ENCODE peak calls at places on chromosomes 16 and 17, in six cellular contexts. T, P, Q, X, C and Y are unnamed samples. For H3K9me2, the result is how much of the 10 kb centered on the place peaks cover.

GRCh38 chr16:87704754-87705353 is 60.9 kb downstream of the KLHDC4 start:
- DNase-seq in T (no peak), P (no peak), Q (no peak), X (no peak), C (no peak), Y (no peak)

GRCh38 chr17:39104046-39104445 is 47.4 kb downstream of the PLXDC1 start:
- DNase-seq in T (no peak), P (no peak), Q (no peak), X (no peak), C (peak), Y (no peak)

GRCh38 chr17:12523244-12523643 is 142.4 kb upstream of the MYOCD start:
- DNase-seq in T (no peak), P (no peak), Q (no peak), X (no peak), C (no peak), Y (no peak)

GRCh38 chr17:236641-237405 is 55.4 kb upstream of the DOC2B start:
- DNase-seq in T (no peak), P (no peak), Q (no peak), X (no peak), C (no peak), Y (no peak)

GRCh38 chr17:1122681-1123396 is 56.9 kb downstream of the ABR start:
- DNase-seq in T (peak), P (peak), Q (peak), X (peak), C (peak), Y (peak)

GRCh38 chr16:648071-648785 is 937 bp upstream of the WDR90 start:
- DNase-seq in T (no peak), P (no peak), Q (peak), X (peak), C (peak), Y (peak)

GRCh38 chr16:72942021-72942420 is 105.9 kb downstream of the ZFHX3 start:
- DNase-seq in T (no peak), P (no peak), Q (no peak), X (no peak), C (no peak), Y (no peak)

GRCh38 chr17:79836952-79837887 is 2.0 kb downstream of the CBX4 start:
- DNase-seq in T (peak), P (peak), Q (peak), X (peak), C (peak), Y (peak)

GRCh38 chr16:84947022-84947421 is 64.3 kb downstream of the ZDHHC7 start:
- DNase-seq in T (no peak), P (no peak), Q (no peak), X (no peak), C (no peak), Y (no peak)

GRCh38 chr16:31107465-31107867 is 720 bp upstream of the BCKDK start:
- DNase-seq in T (no peak), P (no peak), Q (no peak), X (peak), C (no peak), Y (no peak)

GRCh38 chr17:30376621-30377452 is 1.9 kb upstream of the CPD start:
- DNase-seq in T (no peak), P (peak), Q (no peak), X (peak), C (peak), Y (no peak)

GRCh38 chr17:45969726-45970125 is 29.3 kb upstream of the STH start:
- DNase-seq in T (no peak), P (no peak), Q (no peak), X (no peak), C (no peak), Y (no peak)

GRCh38 chr17:1227917-1228751 is 42.1 kb upstream of the BHLHA9 start:
- DNase-seq in T (no peak), P (no peak), Q (no peak), X (no peak), C (peak), Y (peak)

GRCh38 chr16:1102921-1103648 is 7.0 kb upstream of the C1QTNF8 start:
- DNase-seq in T (no peak), P (peak), Q (peak), X (peak), C (peak), Y (peak)

GRCh38 chr16:84982434-84982833 is 28.9 kb downstream of the ZDHHC7 start:
- DNase-seq in T (no peak), P (no peak), Q (no peak), X (no peak), C (no peak), Y (no peak)

GRCh38 chr17:28427372-28427771 is 21.4 kb upstream of the SLC46A1 start:
- DNase-seq in T (no peak), P (no peak), Q (no peak), X (no peak), C (peak), Y (no peak)

GRCh38 chr17:81952792-81953228 is 5.8 kb upstream of the MYADML2 start:
- DNase-seq in T (no peak), P (no peak), Q (no peak), X (no peak), C (no peak), Y (no peak)

GRCh38 chr16:11211977-11212818 is 43.8 kb downstream of the SOCS1 start:
- DNase-seq in T (no peak), P (no peak), Q (peak), X (no peak), C (no peak), Y (no peak)

GRCh38 chr16:83615981-83616380 is 191.8 kb upstream of the HSBP1 start:
- DNase-seq in T (no peak), P (no peak), Q (no peak), X (no peak), C (peak), Y (no peak)

GRCh38 chr17:69802045-69802740 is 272.8 kb upstream of the KCNJ16 start:
- DNase-seq in T (no peak), P (no peak), Q (no peak), X (no peak), C (no peak), Y (peak)

GRCh38 chr17:21613071-21613429 is 79.3 kb upstream of the KCNJ18 start:
- DNase-seq in T (no peak), P (no peak), Q (no peak), X (no peak), C (no peak), Y (no peak)

GRCh38 chr16:72189865-72190371 is 18.0 kb upstream of the PMFBP1 start:
- DNase-seq in T (no peak), P (peak), Q (no peak), X (no peak), C (peak), Y (no peak)

GRCh38 chr17:83176272-83176955 is 97.0 kb downstream of the METRNL start:
- DNase-seq in T (no peak), P (no peak), Q (no peak), X (no peak), C (no peak), Y (no peak)

GRCh38 chr16:70250748-70251650 is 741 bp downstream of the EXOSC6 start:
- DNase-seq in T (no peak), P (peak), Q (peak), X (peak), C (peak), Y (peak)

GRCh38 chr17:55783684-55784245 is 32.9 kb downstream of the PCTP start:
- DNase-seq in T (no peak), P (no peak), Q (peak), X (no peak), C (peak), Y (no peak)

GRCh38 chr17:46159686-46160085 is 33.5 kb downstream of the KANSL1 start:
- DNase-seq in T (no peak), P (no peak), Q (no peak), X (no peak), C (peak), Y (no peak)

GRCh38 chr16:9901-10665 is 43.3 kb downstream of the POLR3K start:
- DNase-seq in T (no peak), P (peak), Q (no peak), X (no peak), C (peak), Y (no peak)

GRCh38 chr16:67481561-67482259 is 753 bp upstream of the ATP6V0D1 start:
- DNase-seq in T (no peak), P (no peak), Q (peak), X (peak), C (peak), Y (peak)

GRCh38 chr16:70789231-70789926 is 11.6 kb downstream of the VAC14 start:
- DNase-seq in T (no peak), P (no peak), Q (peak), X (no peak), C (peak), Y (no peak)

GRCh38 chr16:53043986-53044571 is 8.6 kb downstream of the CHD9NB start:
- DNase-seq in T (no peak), P (no peak), Q (no peak), X (no peak), C (no peak), Y (peak)

GRCh38 chr17:40355123-40355803 is 9.3 kb downstream of the GJD3 start:
- DNase-seq in T (no peak), P (peak), Q (peak), X (no peak), C (peak), Y (peak)

GRCh38 chr16:4303973-4304372 is 11.9 kb upstream of the GLIS2 start:
- DNase-seq in T (no peak), P (no peak), Q (peak), X (no peak), C (no peak), Y (no peak)

GRCh38 chr16:73126453-73126853 is 78.5 kb upstream of the ZFHX3 start:
- DNase-seq in T (no peak), P (no peak), Q (no peak), X (no peak), C (peak), Y (no peak)

GRCh38 chr17:80254396-80255241 is 6.0 kb upstream of the RNF213 start:
- DNase-seq in T (peak), P (peak), Q (peak), X (peak), C (peak), Y (no peak)

GRCh38 chr17:3963214-3964201 is 729 bp downstream of the ATP2A3 start:
- DNase-seq in T (no peak), P (no peak), Q (peak), X (peak), C (no peak), Y (peak)

GRCh38 chr17:56602292-56603130 is 9.0 kb downstream of the NOG start:
- DNase-seq in T (no peak), P (no peak), Q (no peak), X (no peak), C (no peak), Y (no peak)

GRCh38 chr17:44971776-44972483 is 3.8 kb upstream of the C1QL1 start:
- DNase-seq in T (no peak), P (no peak), Q (no peak), X (no peak), C (peak), Y (no peak)

GRCh38 chr16:9469512-9469911 is 378.1 kb downstream of the HAPSTR1 start:
- DNase-seq in T (no peak), P (no peak), Q (no peak), X (no peak), C (peak), Y (no peak)

GRCh38 chr17:39709998-39710964 is 10.4 kb downstream of the ERBB2 start:
- DNase-seq in T (no peak), P (no peak), Q (no peak), X (no peak), C (no peak), Y (no peak)

DNA sequence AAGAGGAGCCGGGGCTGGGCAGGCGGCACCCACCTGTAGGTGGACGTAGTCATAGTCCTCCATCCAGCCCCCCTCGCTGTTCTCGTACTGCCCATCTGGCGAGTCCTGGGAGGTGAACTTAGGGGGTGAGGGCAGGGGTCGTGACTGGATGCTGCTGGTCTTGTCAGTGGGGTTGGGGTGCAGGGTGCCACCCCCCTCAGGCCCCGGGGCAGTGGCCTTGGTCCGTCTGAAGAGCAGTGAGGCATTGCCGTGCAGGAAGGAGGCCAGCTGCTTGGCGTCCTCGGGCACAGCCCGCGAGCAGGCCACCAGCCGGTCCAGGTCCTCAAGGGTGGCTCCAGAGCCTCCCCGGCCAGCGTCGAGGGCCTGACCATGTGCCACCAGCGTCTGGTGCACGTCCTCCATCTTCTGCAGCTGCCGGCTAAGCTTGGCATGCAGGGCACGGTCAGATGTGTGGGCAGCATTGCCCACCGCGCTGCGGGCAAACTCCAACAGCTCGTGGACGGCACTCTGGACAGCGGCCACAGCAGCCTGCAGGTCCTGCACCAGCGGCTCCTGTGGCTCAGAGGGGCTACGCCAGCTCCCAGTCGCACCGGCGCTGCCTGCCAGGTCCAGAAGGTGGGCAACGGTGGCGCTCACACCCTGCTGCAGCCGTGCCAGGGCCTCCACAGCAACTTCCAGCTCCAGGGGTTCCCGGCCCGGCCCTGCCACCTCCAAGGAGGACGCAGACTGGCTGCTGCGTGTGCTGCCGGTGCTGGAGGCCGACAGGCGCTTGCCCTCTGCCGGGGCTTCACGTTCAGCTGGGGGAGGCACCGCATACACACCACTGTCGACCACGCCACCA is 16.3 kb downstream of the CTRB1 start:
- DNase-seq in T (no peak), P (no peak), Q (no peak), X (no peak), C (no peak), Y (no peak)
- H3K9me2 ChIP-seq in T (under half), P (under half), Q (under half), X (under half), C (under half), Y (under half)

GRCh38 chr17:16910341-16910740 is 61.6 kb downstream of the TNFRSF13B start:
- DNase-seq in T (no peak), P (no peak), Q (no peak), X (no peak), C (no peak), Y (peak)
- H3K4me2 ChIP-seq in T (no peak), P (no peak), Q (no peak), X (no peak), C (no peak), Y (no peak)

DNA sequence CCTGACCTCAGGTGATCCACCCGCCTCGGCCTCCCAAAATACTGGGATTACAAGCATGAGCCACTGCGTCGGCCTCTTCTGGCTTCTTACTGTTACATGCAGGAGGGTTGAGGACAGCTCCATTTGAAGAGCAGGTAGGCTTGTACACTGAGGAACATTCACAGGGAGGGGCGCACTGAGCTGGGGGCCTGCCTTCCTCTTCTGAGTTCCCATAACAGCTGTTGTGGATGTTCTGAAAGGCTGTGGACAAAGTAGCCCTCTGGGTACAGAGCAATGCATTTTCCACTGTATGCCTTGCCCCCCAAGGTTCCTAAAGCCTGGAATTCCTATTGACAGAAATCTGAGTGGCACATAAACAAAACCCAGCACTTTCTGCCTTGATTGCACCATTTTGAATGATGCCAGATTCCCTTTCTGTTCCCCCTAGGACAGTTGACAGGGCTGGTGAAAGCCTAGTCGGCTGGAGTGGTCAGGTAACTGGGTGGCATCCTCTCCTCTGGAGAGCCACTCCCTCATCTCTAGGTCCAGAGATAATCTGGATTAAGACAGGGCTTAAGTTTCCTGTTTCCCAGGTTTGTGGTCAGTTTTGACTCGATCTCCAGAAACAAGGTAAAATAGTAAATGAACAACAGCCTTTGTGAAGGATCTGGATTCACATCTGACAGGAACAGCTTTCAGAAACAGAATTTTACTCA is 1.4 kb upstream of the CDK5R1 start:
- DNase-seq in T (no peak), P (peak), Q (no peak), X (no peak), C (no peak), Y (no peak)
- H3K9ac ChIP-seq in T (peak), P (no peak), Q (no peak), X (no peak), C (peak), Y (no peak)

GRCh38 chr16:89365044-89365467 is 125.3 kb downstream of the ANKRD11 start:
- DNase-seq in T (no peak), P (peak), Q (peak), X (no peak), C (peak), Y (no peak)
- H3K9me2 ChIP-seq in T (under half), P (under half), Q (under half), X (under half), C (under half), Y (under half)

DNA sequence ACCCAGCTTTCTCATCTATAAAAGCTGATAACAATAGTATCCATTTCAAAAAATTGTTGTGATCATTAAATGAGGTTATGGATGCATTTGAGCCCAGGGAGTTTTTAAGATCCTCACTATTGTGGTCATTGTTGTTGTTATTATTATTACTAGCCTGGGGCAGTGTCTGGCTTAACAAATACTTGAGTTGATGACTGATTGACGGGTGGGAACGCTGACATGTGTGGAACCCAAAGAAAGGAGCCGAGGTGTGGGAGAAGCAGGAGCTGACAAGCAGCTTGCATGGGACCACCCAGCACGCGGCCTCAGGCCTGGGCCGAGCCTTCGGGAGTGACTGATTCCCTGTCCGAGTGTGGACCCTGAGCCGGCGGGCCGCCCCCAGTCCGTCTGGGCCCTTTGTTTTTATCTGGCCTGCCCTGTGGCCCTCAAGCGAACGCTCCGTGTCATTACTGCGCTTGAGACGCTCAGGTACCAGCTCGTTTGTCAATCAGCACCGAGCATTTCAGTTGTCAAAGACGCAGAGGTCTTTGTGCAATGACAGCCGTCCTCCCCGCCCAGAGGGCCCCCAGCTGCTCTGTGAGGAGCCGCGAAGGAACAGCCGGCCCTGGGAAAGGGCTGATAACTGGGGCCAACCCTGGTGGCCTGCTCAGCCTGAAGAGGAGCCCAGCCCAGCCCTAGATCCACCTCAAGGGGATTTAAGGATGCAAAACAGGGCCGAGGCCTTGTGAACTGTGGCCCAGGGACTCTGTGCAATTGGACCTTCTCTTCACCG is 132.9 kb upstream of the FOXF1 start:
- DNase-seq in T (no peak), P (no peak), Q (no peak), X (no peak), C (no peak), Y (no peak)
- H3K4me2 ChIP-seq in T (no peak), P (no peak), Q (no peak), X (no peak), C (no peak), Y (no peak)

GRCh38 chr16:22386976-22387375 is 12.6 kb upstream of the CDR2 start:
- DNase-seq in T (no peak), P (peak), Q (no peak), X (no peak), C (peak), Y (no peak)
- H3K9ac ChIP-seq in T (no peak), P (no peak), Q (no peak), X (no peak), C (no peak), Y (no peak)

GRCh38 chr17:49111934-49112333 is 20.6 kb upstream of the B4GALNT2 start:
- DNase-seq in T (no peak), P (peak), Q (no peak), X (no peak), C (no peak), Y (no peak)
- H3K9me2 ChIP-seq in T (under half), P (under half), Q (under half), X (under half), C (under half), Y (under half)

DNA sequence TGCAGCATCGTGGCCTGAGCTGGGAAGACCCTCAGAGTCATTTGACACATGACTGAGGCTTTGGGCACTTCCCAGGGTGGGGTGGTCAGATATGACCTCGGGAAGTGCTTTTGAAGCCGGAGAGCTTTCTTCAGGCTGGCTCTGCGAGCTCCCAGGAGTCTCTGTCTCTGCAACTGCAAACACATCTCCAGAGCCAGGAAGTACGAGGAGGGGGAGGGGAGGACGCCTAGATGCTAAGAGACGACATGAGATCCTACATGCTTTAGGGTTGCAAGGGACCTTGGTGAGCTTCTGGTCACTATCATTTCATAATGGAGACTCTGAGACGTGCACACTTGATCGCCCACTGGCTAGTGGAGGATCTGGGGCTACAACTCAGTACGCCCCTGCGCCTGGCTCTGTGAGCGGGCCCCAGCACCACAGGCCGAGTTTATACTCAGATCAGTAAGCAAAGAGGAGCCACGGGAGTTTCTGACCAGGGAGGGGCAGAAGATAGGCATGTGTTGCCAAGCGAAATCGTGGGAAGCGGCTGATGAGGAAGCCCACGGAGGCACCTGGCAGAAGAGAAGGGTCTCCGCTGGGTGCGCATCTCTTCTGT is 527 bp upstream of the MGAT5B start:
- DNase-seq in T (no peak), P (peak), Q (peak), X (no peak), C (peak), Y (peak)
- H3K4me2 ChIP-seq in T (peak), P (peak), Q (peak), X (peak), C (peak), Y (no peak)